ENCODE peak calls at places on chromosome 10, in four cellular contexts. Q is GM23338, G is fibroblast of the aortic adventitia, A is dorsolateral prefrontal cortex. I is an unnamed sample.
A peak's percentile ranks its signal among the peaks of the same experiment; 100 is the strongest.

GRCh38 chr10:75514830-75515229 is 83.4 kb downstream of the LRMDA start:
- DNase-seq in Q (no peak), G (no peak), A (no peak), I (no peak)

GRCh38 chr10:98621630-98622029 is 174.9 kb upstream of the HPS1 start:
- DNase-seq in Q (peak; percentile 23), G (no peak), A (no peak), I (no peak)

GRCh38 chr10:43250925-43251663 is 15.8 kb downstream of the RASGEF1A start:
- DNase-seq in Q (no peak), G (no peak), A (no peak), I (peak; percentile 16)

GRCh38 chr10:73553316-73553715 is 37.8 kb downstream of the USP54 start:
- DNase-seq in Q (peak; percentile 6), G (no peak), A (peak; percentile 76), I (no peak)

GRCh38 chr10:21533577-21534475 is at the start of gene MLLT10:
- DNase-seq in Q (peak; percentile 97), G (peak; percentile 93), A (peak; percentile 94), I (peak; percentile 49)

GRCh38 chr10:94083662-94084323 is 90.1 kb downstream of the PLCE1 start:
- DNase-seq in Q (no peak), G (no peak), A (no peak), I (no peak)

GRCh38 chr10:91319336-91319735 is 90.8 kb upstream of the HECTD2 start:
- DNase-seq in Q (no peak), G (no peak), A (no peak), I (no peak)

GRCh38 chr10:101451589-101452190 is 97.7 kb downstream of the BTRC start:
- DNase-seq in Q (no peak), G (no peak), A (no peak), I (no peak)

GRCh38 chr10:18860591-18861205 is 187.9 kb upstream of the MALRD1 start:
- DNase-seq in Q (no peak), G (peak; percentile 64), A (no peak), I (no peak)

GRCh38 chr10:100184426-100185219 is 1.2 kb downstream of the ERLIN1 start:
- DNase-seq in Q (peak; percentile 19), G (peak; percentile 27), A (no peak), I (no peak)

GRCh38 chr10:100183482-100183881 is 2.3 kb downstream of the ERLIN1 start:
- DNase-seq in Q (no peak), G (no peak), A (no peak), I (no peak)

GRCh38 chr10:100186253-100186780 is 488 bp upstream of the ERLIN1 start:
- DNase-seq in Q (peak; percentile 46), G (peak; percentile 62), A (no peak), I (no peak)

GRCh38 chr10:100185364-100186252 is at the start of gene ERLIN1:
- DNase-seq in Q (peak; percentile 98), G (peak; percentile 86), A (peak; percentile 94), I (peak; percentile 53)

GRCh38 chr10:100186813-100187212 is 984 bp upstream of the ERLIN1 start:
- DNase-seq in Q (peak; percentile 1), G (no peak), A (no peak), I (no peak)
- TF ChIP-seq CTCF in Q (no peak), G (no peak), A (no peak), I (no peak)

GRCh38 chr10:53786236-53786635 is 1013.7 kb upstream of the MBL2 start:
- DNase-seq in Q (peak; percentile 84), G (no peak), A (no peak), I (no peak)
- TF ChIP-seq CTCF in Q (peak; percentile 97), G (no peak), A (no peak), I (peak; percentile 38)

GRCh38 chr10:46223064-46223480 is 63.7 kb upstream of the ANTXRL start:
- DNase-seq in Q (no peak), G (no peak), A (no peak), I (no peak)
- TF ChIP-seq CTCF in Q (peak; percentile 33), G (no peak), A (no peak), I (peak; percentile 1)

DNA sequence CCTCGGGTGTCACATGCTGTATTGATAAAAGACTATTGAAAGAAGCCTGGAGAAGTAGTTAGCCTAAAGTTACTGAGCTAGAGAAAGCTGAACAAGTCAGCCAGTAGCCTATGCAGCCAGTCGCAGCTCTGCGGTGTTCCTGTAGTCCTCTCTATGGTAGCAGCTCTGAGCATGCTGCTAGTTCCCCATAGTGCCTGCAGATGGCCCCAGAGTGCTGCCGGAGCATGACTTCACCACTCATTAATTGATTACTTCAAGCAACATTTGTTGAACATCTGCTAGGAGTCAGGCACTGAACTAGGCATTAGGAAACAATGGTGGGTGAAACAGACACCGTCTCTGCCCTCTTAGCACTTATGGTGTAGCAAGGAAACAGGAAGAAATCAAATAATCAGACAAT is 422.7 kb downstream of the SORCS3 start:
- DNase-seq in Q (peak; percentile 81), G (peak; percentile 50), A (peak; percentile 42), I (no peak)
- TF ChIP-seq CTCF in Q (peak; percentile 91), G (peak; percentile 59), A (peak; percentile 18), I (peak; percentile 78)